ENCODE peak calls at places on chromosomes 7 and 10, in ten cellular contexts. R is amygdala; H is H7; D is cortex of kidney; W is activated CD8-positive, alpha-beta memory T cell treated with anti-CD3 and anti-CD28 coated beads for 4 hours; Z is caudate nucleus; N is ELR; V is CD4-positive, alpha-beta T cell; U is epithelial cell of esophagus; I is transverse colon. J is an unnamed sample.

GRCh38 chr10:100654835-100655759 is 90.3 kb upstream of the PAX2 start:
- DNase-seq in R (no peak), H (peak; percentile 88), D (no peak), W (no peak), Z (no peak), N (no peak), V (no peak), U (no peak), I (no peak), J (no peak)

GRCh38 chr7:104005197-104005596 is 15.7 kb upstream of the RELN start:
- DNase-seq in R (no peak), H (no peak), D (no peak), W (no peak), Z (no peak), N (peak; percentile 84), V (no peak), U (peak; percentile 3), I (no peak), J (no peak)

GRCh38 chr7:7857143-7857583 is 111.4 kb upstream of the GLCCI1 start:
- DNase-seq in R (no peak), H (no peak), D (no peak), W (no peak), Z (no peak), N (no peak), V (no peak), U (no peak), I (no peak), J (no peak)

GRCh38 chr7:156160811-156161210 is 348.5 kb upstream of the SHH start:
- DNase-seq in R (no peak), H (peak; percentile 92), D (no peak), W (no peak), Z (no peak), N (no peak), V (no peak), U (no peak), I (peak; percentile 25), J (no peak)

GRCh38 chr10:44193156-44193555 is 191.7 kb downstream of the CXCL12 start:
- DNase-seq in R (no peak), H (no peak), D (no peak), W (no peak), Z (no peak), N (no peak), V (no peak), U (no peak), I (no peak), J (no peak)

GRCh38 chr7:18019562-18019961 is 8.1 kb downstream of the PRPS1L1 start:
- DNase-seq in R (no peak), H (no peak), D (no peak), W (no peak), Z (no peak), N (peak; percentile 86), V (no peak), U (peak; percentile 61), I (no peak), J (no peak)

GRCh38 chr10:22805304-22805703 is 90.9 kb upstream of the PIP4K2A start:
- DNase-seq in R (peak; percentile 53), H (no peak), D (no peak), W (no peak), Z (peak; percentile 67), N (peak; percentile 80), V (no peak), U (no peak), I (no peak), J (peak; percentile 30)

GRCh38 chr10:126397640-126398382 is 9.5 kb upstream of the ADAM12 start:
- DNase-seq in R (no peak), H (peak; percentile 35), D (no peak), W (no peak), Z (no peak), N (peak; percentile 98), V (no peak), U (peak; percentile 93), I (no peak), J (no peak)

GRCh38 chr10:104449402-104449801 is 95.8 kb downstream of the CFAP58 start:
- DNase-seq in R (no peak), H (no peak), D (no peak), W (no peak), Z (no peak), N (peak; percentile 61), V (no peak), U (peak; percentile 14), I (no peak), J (no peak)

GRCh38 chr7:50781371-50781770 is 1.3 kb downstream of the GRB10 start:
- DNase-seq in R (no peak), H (peak; percentile 64), D (no peak), W (no peak), Z (peak; percentile 41), N (no peak), V (no peak), U (no peak), I (no peak), J (no peak)

GRCh38 chr10:127563718-127564553 is 14.8 kb downstream of the NPS start:
- DNase-seq in R (no peak), H (peak; percentile 60), D (no peak), W (no peak), Z (peak; percentile 11), N (peak; percentile 21), V (no peak), U (peak; percentile 5), I (peak; percentile 21), J (no peak)

GRCh38 chr10:103934308-103934707 is 16.3 kb upstream of the STN1 start:
- DNase-seq in R (no peak), H (no peak), D (no peak), W (no peak), Z (no peak), N (no peak), V (no peak), U (no peak), I (no peak), J (no peak)

GRCh38 chr10:114239994-114240345 is 916 bp downstream of the VWA2 start:
- DNase-seq in R (no peak), H (no peak), D (no peak), W (no peak), Z (no peak), N (no peak), V (no peak), U (no peak), I (no peak), J (no peak)

GRCh38 chr10:78992333-78992732 is 76.4 kb upstream of the ZMIZ1 start:
- DNase-seq in R (no peak), H (no peak), D (no peak), W (no peak), Z (no peak), N (no peak), V (no peak), U (no peak), I (no peak), J (no peak)

GRCh38 chr7:98288064-98288823 is 6.8 kb downstream of the BRI3 start:
- DNase-seq in R (no peak), H (peak; percentile 50), D (no peak), W (no peak), Z (no peak), N (no peak), V (no peak), U (peak; percentile 18), I (no peak), J (no peak)

GRCh38 chr7:8092140-8092539 is 123.5 kb downstream of the GLCCI1 start:
- DNase-seq in R (no peak), H (no peak), D (no peak), W (no peak), Z (no peak), N (no peak), V (no peak), U (peak; percentile 46), I (no peak), J (no peak)

GRCh38 chr7:91286432-91286831 is 22.2 kb downstream of the FZD1 start:
- DNase-seq in R (no peak), H (no peak), D (no peak), W (no peak), Z (no peak), N (no peak), V (no peak), U (no peak), I (no peak), J (no peak)

GRCh38 chr7:107090452-107090851 is 45.9 kb downstream of the PRKAR2B start:
- DNase-seq in R (no peak), H (peak; percentile 25), D (no peak), W (no peak), Z (no peak), N (no peak), V (no peak), U (no peak), I (no peak), J (no peak)

GRCh38 chr10:43249962-43250624 is 16.8 kb downstream of the RASGEF1A start:
- DNase-seq in R (no peak), H (peak; percentile 83), D (no peak), W (no peak), Z (no peak), N (no peak), V (no peak), U (peak; percentile 58), I (no peak), J (no peak)

GRCh38 chr10:24952146-24952700 is at the start of gene PRTFDC1:
- DNase-seq in R (peak; percentile 60), H (peak; percentile 83), D (no peak), W (no peak), Z (peak; percentile 84), N (peak; percentile 60), V (peak; percentile 9), U (no peak), I (peak; percentile 64), J (no peak)

GRCh38 chr7:2892571-2892970 is 48.5 kb upstream of the GNA12 start:
- DNase-seq in R (no peak), H (no peak), D (no peak), W (no peak), Z (no peak), N (no peak), V (no peak), U (no peak), I (no peak), J (no peak)

GRCh38 chr10:12907651-12908050 is 93.9 kb downstream of the CCDC3 start:
- DNase-seq in R (no peak), H (no peak), D (no peak), W (no peak), Z (no peak), N (peak; percentile 1), V (no peak), U (no peak), I (no peak), J (no peak)

GRCh38 chr7:135428011-135428410 is 81.9 kb downstream of the CNOT4 start:
- DNase-seq in R (no peak), H (no peak), D (no peak), W (no peak), Z (no peak), N (no peak), V (no peak), U (no peak), I (no peak), J (no peak)

GRCh38 chr10:118626953-118627352 is 31.5 kb upstream of the PRLHR start:
- DNase-seq in R (no peak), H (peak; percentile 70), D (no peak), W (no peak), Z (no peak), N (no peak), V (no peak), U (no peak), I (no peak), J (no peak)

GRCh38 chr10:70832852-70833542 is 17.2 kb downstream of the SGPL1 start:
- DNase-seq in R (no peak), H (no peak), D (no peak), W (no peak), Z (no peak), N (peak; percentile 95), V (no peak), U (peak; percentile 78), I (no peak), J (no peak)

GRCh38 chr7:131170440-131171105 is 157.1 kb upstream of the MKLN1 start:
- DNase-seq in R (no peak), H (peak; percentile 30), D (no peak), W (no peak), Z (no peak), N (peak; percentile 64), V (no peak), U (no peak), I (no peak), J (no peak)

GRCh38 chr7:48299580-48300169 is 128.4 kb downstream of the ABCA13 start:
- DNase-seq in R (peak; percentile 40), H (peak; percentile 63), D (no peak), W (no peak), Z (peak; percentile 5), N (peak; percentile 58), V (no peak), U (peak; percentile 85), I (peak; percentile 22), J (no peak)